ENCODE peak calls at places on chromosome 21, in six cellular contexts. One of them, this sample, is unnamed.

GRCh38 chr21:14013056-14013603 is 197.6 kb downstream of the LIPI start:
- DNase-seq in epithelial cell of esophagus: no peak
- DNase-seq in fibroblast of pulmonary artery: no peak
- DNase-seq in breast epithelium: no peak
- DNase-seq in BE2C: no peak
- DNase-seq in astrocyte of the cerebellum: no peak
- DNase-seq in this sample: no peak

GRCh38 chr21:43775190-43775589 is 918 bp downstream of the CSTB start:
- DNase-seq in breast epithelium: no peak
- DNase-seq in epithelial cell of esophagus: no peak
- DNase-seq in fibroblast of pulmonary artery: no peak
- DNase-seq in BE2C: no peak
- DNase-seq in astrocyte of the cerebellum: no peak
- DNase-seq in this sample: no peak

GRCh38 chr21:43352568-43353281 is 74.2 kb downstream of the SIK1 start:
- DNase-seq in BE2C: peak
- DNase-seq in fibroblast of pulmonary artery: peak
- DNase-seq in epithelial cell of esophagus: no peak
- DNase-seq in breast epithelium: no peak
- DNase-seq in astrocyte of the cerebellum: no peak
- DNase-seq in this sample: no peak

GRCh38 chr21:24658926-24659325 is 948.4 kb downstream of the MRPL39 start:
- DNase-seq in astrocyte of the cerebellum: no peak
- DNase-seq in epithelial cell of esophagus: no peak
- DNase-seq in fibroblast of pulmonary artery: no peak
- DNase-seq in BE2C: no peak
- DNase-seq in breast epithelium: no peak
- DNase-seq in this sample: no peak

GRCh38 chr21:44436111-44436611 is 19.1 kb upstream of the LRRC3 start:
- DNase-seq in BE2C: no peak
- DNase-seq in fibroblast of pulmonary artery: no peak
- DNase-seq in breast epithelium: no peak
- DNase-seq in epithelial cell of esophagus: no peak
- DNase-seq in astrocyte of the cerebellum: no peak
- DNase-seq in this sample: no peak

GRCh38 chr21:34574581-34574980 is 40.3 kb downstream of the RCAN1 start:
- DNase-seq in breast epithelium: no peak
- DNase-seq in astrocyte of the cerebellum: no peak
- DNase-seq in fibroblast of pulmonary artery: no peak
- DNase-seq in BE2C: no peak
- DNase-seq in epithelial cell of esophagus: no peak
- DNase-seq in this sample: no peak

GRCh38 chr21:42682661-42683060 is 29.2 kb downstream of the PDE9A start:
- DNase-seq in BE2C: no peak
- DNase-seq in fibroblast of pulmonary artery: no peak
- DNase-seq in epithelial cell of esophagus: no peak
- DNase-seq in breast epithelium: no peak
- DNase-seq in astrocyte of the cerebellum: no peak
- DNase-seq in this sample: no peak

GRCh38 chr21:44703731-44704635 is 7.0 kb downstream of the KRTAP10-12 start:
- DNase-seq in fibroblast of pulmonary artery: no peak
- DNase-seq in breast epithelium: peak
- DNase-seq in epithelial cell of esophagus: no peak
- DNase-seq in astrocyte of the cerebellum: no peak
- DNase-seq in BE2C: no peak
- DNase-seq in this sample: no peak

GRCh38 chr21:14071902-14072734 is 138.6 kb downstream of the LIPI start:
- DNase-seq in BE2C: no peak
- DNase-seq in fibroblast of pulmonary artery: no peak
- DNase-seq in breast epithelium: no peak
- DNase-seq in epithelial cell of esophagus: no peak
- DNase-seq in astrocyte of the cerebellum: no peak
- DNase-seq in this sample: no peak

GRCh38 chr21:16891821-16892220 is 621.0 kb upstream of the CXADR start:
- DNase-seq in fibroblast of pulmonary artery: peak
- DNase-seq in BE2C: no peak
- DNase-seq in epithelial cell of esophagus: peak
- DNase-seq in astrocyte of the cerebellum: peak
- DNase-seq in breast epithelium: peak
- DNase-seq in this sample: peak

GRCh38 chr21:43994646-43995045 is 17.5 kb upstream of the TRAPPC10 start:
- DNase-seq in astrocyte of the cerebellum: no peak
- DNase-seq in BE2C: no peak
- DNase-seq in breast epithelium: no peak
- DNase-seq in fibroblast of pulmonary artery: no peak
- DNase-seq in epithelial cell of esophagus: no peak
- DNase-seq in this sample: no peak

GRCh38 chr21:42373181-42373907 is 7.0 kb upstream of the TFF1 start:
- DNase-seq in astrocyte of the cerebellum: no peak
- DNase-seq in fibroblast of pulmonary artery: no peak
- DNase-seq in breast epithelium: no peak
- DNase-seq in epithelial cell of esophagus: no peak
- DNase-seq in BE2C: no peak
- DNase-seq in this sample: no peak

GRCh38 chr21:42338730-42339715 is 11.8 kb downstream of the TFF2 start:
- DNase-seq in breast epithelium: no peak
- DNase-seq in fibroblast of pulmonary artery: no peak
- DNase-seq in epithelial cell of esophagus: no peak
- DNase-seq in astrocyte of the cerebellum: no peak
- DNase-seq in BE2C: no peak
- DNase-seq in this sample: no peak

GRCh38 chr21:29163381-29164115 is 33.1 kb downstream of the MAP3K7CL start:
- DNase-seq in breast epithelium: no peak
- DNase-seq in astrocyte of the cerebellum: no peak
- DNase-seq in BE2C: no peak
- DNase-seq in fibroblast of pulmonary artery: peak
- DNase-seq in epithelial cell of esophagus: no peak
- DNase-seq in this sample: no peak

GRCh38 chr21:17270234-17270633 is 242.6 kb upstream of the CXADR start:
- DNase-seq in astrocyte of the cerebellum: peak
- DNase-seq in BE2C: peak
- DNase-seq in fibroblast of pulmonary artery: peak
- DNase-seq in epithelial cell of esophagus: peak
- DNase-seq in breast epithelium: peak
- DNase-seq in this sample: peak

GRCh38 chr21:25831300-25831699 is 96.5 kb downstream of the GABPA start:
- DNase-seq in astrocyte of the cerebellum: no peak
- DNase-seq in breast epithelium: no peak
- DNase-seq in fibroblast of pulmonary artery: no peak
- DNase-seq in BE2C: no peak
- DNase-seq in epithelial cell of esophagus: peak
- DNase-seq in this sample: no peak

GRCh38 chr21:28669978-28670377 is 322.7 kb downstream of the LTN1 start:
- DNase-seq in epithelial cell of esophagus: no peak
- DNase-seq in fibroblast of pulmonary artery: no peak
- DNase-seq in astrocyte of the cerebellum: no peak
- DNase-seq in BE2C: no peak
- DNase-seq in breast epithelium: no peak
- DNase-seq in this sample: no peak

GRCh38 chr21:32463367-32463766 is 50.9 kb downstream of the EVA1C start:
- DNase-seq in epithelial cell of esophagus: peak
- DNase-seq in astrocyte of the cerebellum: no peak
- DNase-seq in fibroblast of pulmonary artery: peak
- DNase-seq in BE2C: no peak
- DNase-seq in breast epithelium: peak
- DNase-seq in this sample: peak

GRCh38 chr21:41068411-41069304 is 99.3 kb upstream of the BACE2 start:
- DNase-seq in fibroblast of pulmonary artery: peak
- DNase-seq in BE2C: peak
- DNase-seq in epithelial cell of esophagus: peak
- DNase-seq in breast epithelium: peak
- DNase-seq in astrocyte of the cerebellum: peak
- DNase-seq in this sample: peak

GRCh38 chr21:41069305-41069642 is 98.7 kb upstream of the BACE2 start:
- DNase-seq in epithelial cell of esophagus: no peak
- DNase-seq in breast epithelium: no peak
- DNase-seq in astrocyte of the cerebellum: no peak
- DNase-seq in fibroblast of pulmonary artery: no peak
- DNase-seq in BE2C: no peak
- DNase-seq in this sample: no peak

GRCh38 chr21:41074607-41075184 is 93.3 kb upstream of the BACE2 start:
- DNase-seq in breast epithelium: no peak
- DNase-seq in epithelial cell of esophagus: no peak
- DNase-seq in BE2C: no peak
- DNase-seq in astrocyte of the cerebellum: no peak
- DNase-seq in fibroblast of pulmonary artery: no peak
- DNase-seq in this sample: no peak

GRCh38 chr21:41075668-41076463 is 92.1 kb upstream of the BACE2 start:
- DNase-seq in epithelial cell of esophagus: no peak
- DNase-seq in BE2C: no peak
- DNase-seq in fibroblast of pulmonary artery: no peak
- DNase-seq in breast epithelium: no peak
- DNase-seq in astrocyte of the cerebellum: no peak
- DNase-seq in this sample: no peak

GRCh38 chr21:41071410-41071809 is 96.5 kb upstream of the BACE2 start:
- DNase-seq in BE2C: no peak
- DNase-seq in epithelial cell of esophagus: no peak
- DNase-seq in astrocyte of the cerebellum: no peak
- DNase-seq in fibroblast of pulmonary artery: no peak
- DNase-seq in breast epithelium: no peak
- DNase-seq in this sample: no peak
- TF ChIP-seq CTCF in BE2C: no peak
- TF ChIP-seq CTCF in epithelial cell of esophagus: peak
- TF ChIP-seq CTCF in astrocyte of the cerebellum: no peak
- TF ChIP-seq CTCF in fibroblast of pulmonary artery: no peak
- TF ChIP-seq CTCF in breast epithelium: no peak
- TF ChIP-seq CTCF in this sample: peak

GRCh38 chr21:26840206-26840605 is 5.0 kb downstream of the ADAMTS1 start:
- DNase-seq in fibroblast of pulmonary artery: no peak
- DNase-seq in breast epithelium: no peak
- DNase-seq in epithelial cell of esophagus: no peak
- DNase-seq in astrocyte of the cerebellum: no peak
- DNase-seq in BE2C: no peak
- DNase-seq in this sample: no peak

GRCh38 chr21:26842300-26842699 is 2.9 kb downstream of the ADAMTS1 start:
- DNase-seq in astrocyte of the cerebellum: no peak
- DNase-seq in epithelial cell of esophagus: no peak
- DNase-seq in BE2C: peak
- DNase-seq in fibroblast of pulmonary artery: peak
- DNase-seq in breast epithelium: no peak
- DNase-seq in this sample: no peak

GRCh38 chr21:26842976-26843911 is 2.0 kb downstream of the ADAMTS1 start:
- DNase-seq in breast epithelium: peak
- DNase-seq in astrocyte of the cerebellum: peak
- DNase-seq in epithelial cell of esophagus: peak
- DNase-seq in BE2C: peak
- DNase-seq in fibroblast of pulmonary artery: peak
- DNase-seq in this sample: peak

GRCh38 chr21:26843912-26844257 is 1.3 kb downstream of the ADAMTS1 start:
- DNase-seq in astrocyte of the cerebellum: peak
- DNase-seq in epithelial cell of esophagus: peak
- DNase-seq in BE2C: no peak
- DNase-seq in breast epithelium: no peak
- DNase-seq in fibroblast of pulmonary artery: peak
- DNase-seq in this sample: no peak

DNA sequence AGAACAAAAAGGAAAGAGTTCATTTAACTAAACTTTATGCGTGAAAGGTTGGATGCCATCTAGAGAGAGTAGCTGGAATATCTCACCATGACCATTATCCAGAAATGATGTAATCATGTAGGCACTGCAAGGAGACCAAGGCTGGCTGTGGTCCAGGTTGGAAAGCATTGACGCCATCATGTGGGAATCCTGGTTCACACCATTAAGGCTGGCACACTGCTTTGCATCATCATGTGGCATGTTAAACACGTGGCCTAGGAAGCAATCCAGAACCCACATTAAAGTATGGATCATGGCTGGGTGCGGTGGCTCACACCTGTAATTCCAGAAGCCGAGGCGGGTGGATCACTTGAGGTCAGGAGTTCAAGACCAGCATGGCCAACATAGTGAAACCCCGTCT is 4.3 kb downstream of the ADAMTS1 start:
- DNase-seq in BE2C: peak
- DNase-seq in breast epithelium: peak
- DNase-seq in epithelial cell of esophagus: peak
- DNase-seq in fibroblast of pulmonary artery: peak
- DNase-seq in astrocyte of the cerebellum: no peak
- DNase-seq in this sample: no peak
- H3K4me3 ChIP-seq in BE2C: peak
- H3K4me3 ChIP-seq in breast epithelium: peak
- H3K4me3 ChIP-seq in epithelial cell of esophagus: no peak
- H3K4me3 ChIP-seq in fibroblast of pulmonary artery: no peak
- H3K4me3 ChIP-seq in astrocyte of the cerebellum: no peak
- H3K4me3 ChIP-seq in this sample: peak

DNA sequence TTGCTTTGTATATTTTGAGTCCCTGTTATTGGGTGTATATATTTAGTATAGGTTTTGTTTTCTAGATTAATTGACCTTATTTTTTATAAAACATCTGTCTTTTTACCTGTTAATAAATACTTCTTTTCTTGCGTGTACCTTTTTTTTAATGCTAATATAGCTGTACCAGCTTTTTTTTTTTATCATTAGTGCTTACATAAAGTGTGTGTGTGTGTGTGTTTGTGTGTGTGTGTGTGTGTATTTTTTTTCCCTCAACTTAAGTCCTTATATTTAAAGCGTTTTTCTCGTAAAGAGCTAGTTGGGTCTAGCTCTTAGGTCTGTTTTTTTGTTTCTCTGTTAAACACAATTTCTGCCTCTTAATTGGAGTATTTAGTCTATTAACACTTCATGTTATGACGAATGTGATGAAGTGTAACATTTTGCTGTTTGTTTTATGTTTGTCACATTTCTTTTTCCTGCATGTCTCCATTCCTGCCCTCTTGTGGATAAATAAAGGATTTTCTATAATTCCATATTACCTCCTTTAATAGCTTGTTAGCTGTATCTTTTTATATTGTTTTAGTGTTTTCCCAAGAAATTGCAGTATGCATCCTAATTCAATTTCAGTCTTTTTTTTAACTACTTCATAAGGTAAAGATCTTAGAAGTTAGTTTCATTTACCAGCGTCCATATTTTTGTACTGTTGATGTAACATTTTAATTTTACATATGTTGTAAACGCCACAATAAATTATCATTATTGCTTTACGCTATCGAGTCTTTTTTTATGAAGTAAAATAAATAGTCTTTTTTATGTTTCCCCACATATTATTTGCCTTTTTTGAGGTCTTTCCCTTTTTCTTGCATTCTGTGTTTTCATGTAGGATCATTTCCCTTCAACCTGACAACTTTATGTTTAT is 4.3 kb downstream of the PRMT2 start:
- DNase-seq in epithelial cell of esophagus: peak
- DNase-seq in breast epithelium: no peak
- DNase-seq in astrocyte of the cerebellum: no peak
- DNase-seq in fibroblast of pulmonary artery: peak
- DNase-seq in BE2C: no peak
- DNase-seq in this sample: no peak
- TF ChIP-seq CTCF in epithelial cell of esophagus: peak
- TF ChIP-seq CTCF in breast epithelium: peak
- TF ChIP-seq CTCF in astrocyte of the cerebellum: no peak
- TF ChIP-seq CTCF in fibroblast of pulmonary artery: peak
- TF ChIP-seq CTCF in BE2C: peak
- TF ChIP-seq CTCF in this sample: no peak

DNA sequence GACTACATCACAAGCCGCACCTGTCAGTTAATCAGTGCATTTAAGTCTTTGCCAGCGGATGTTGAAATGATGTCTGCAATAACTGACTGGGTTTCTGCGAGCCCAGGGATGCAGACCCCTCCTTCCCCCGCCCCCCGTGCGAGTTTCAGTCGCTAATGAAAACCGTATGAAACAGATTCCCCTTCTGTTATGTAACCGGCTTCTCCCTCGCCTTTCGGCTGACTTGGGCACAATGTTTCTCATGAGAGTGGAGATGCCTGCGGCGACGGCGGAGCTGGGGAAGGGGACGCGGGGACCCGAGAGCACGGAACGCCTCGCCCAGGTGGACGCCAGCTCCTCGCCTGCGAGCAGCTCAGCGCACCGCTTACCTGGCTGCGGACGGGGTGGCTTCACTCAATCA is 741 bp downstream of the KCNJ6 start:
- DNase-seq in astrocyte of the cerebellum: no peak
- DNase-seq in fibroblast of pulmonary artery: no peak
- DNase-seq in BE2C: no peak
- DNase-seq in epithelial cell of esophagus: no peak
- DNase-seq in breast epithelium: no peak
- DNase-seq in this sample: no peak
- H3K4me3 ChIP-seq in astrocyte of the cerebellum: peak
- H3K4me3 ChIP-seq in fibroblast of pulmonary artery: no peak
- H3K4me3 ChIP-seq in BE2C: peak
- H3K4me3 ChIP-seq in epithelial cell of esophagus: no peak
- H3K4me3 ChIP-seq in breast epithelium: peak
- H3K4me3 ChIP-seq in this sample: no peak